ENCODE peak calls at places on chromosomes 1 and 21, in five cellular contexts. C is CD4-positive, CD25-positive, alpha-beta regulatory T cell; H is suprapubic skin; T is left ventricle myocardium inferior; P is pancreas. F is an unnamed sample.

GRCh38 chr1:244365821-244366220 is 85.9 kb downstream of the ADSS2 start:
- DNase-seq in C (no peak), H (no peak), T (no peak), P (no peak), F (no peak)

GRCh38 chr1:66439028-66439427 is 94.9 kb upstream of the SGIP1 start:
- DNase-seq in C (peak; percentile 46), H (no peak), T (no peak), P (no peak), F (no peak)

GRCh38 chr1:227789042-227789880 is 26.2 kb upstream of the PRSS38 start:
- DNase-seq in C (no peak), H (peak; percentile 67), T (no peak), P (no peak), F (peak; percentile 67)

GRCh38 chr1:22625262-22625925 is 11.0 kb upstream of the C1QA start:
- DNase-seq in C (no peak), H (no peak), T (no peak), P (no peak), F (no peak)

GRCh38 chr1:116472431-116472961 is 98.3 kb downstream of the CD58 start:
- DNase-seq in C (no peak), H (no peak), T (no peak), P (no peak), F (no peak)

GRCh38 chr1:189149547-189150375 is 1327.9 kb downstream of the BRINP3 start:
- DNase-seq in C (no peak), H (no peak), T (no peak), P (peak; percentile 21), F (peak; percentile 70)

GRCh38 chr1:227654858-227655752 is 80.0 kb downstream of the JMJD4 start:
- DNase-seq in C (no peak), H (no peak), T (no peak), P (no peak), F (no peak)

GRCh38 chr1:201264554-201264953 is 18.8 kb upstream of the PKP1 start:
- DNase-seq in C (no peak), H (no peak), T (no peak), P (no peak), F (no peak)

GRCh38 chr1:182766050-182766449 is 23.5 kb upstream of the NPL start:
- DNase-seq in C (no peak), H (no peak), T (no peak), P (no peak), F (no peak)

GRCh38 chr1:65471213-65471833 is 50.9 kb downstream of the LEPR start:
- DNase-seq in C (no peak), H (no peak), T (no peak), P (no peak), F (no peak)

GRCh38 chr21:41933259-41934079 is 20.3 kb downstream of the C2CD2 start:
- DNase-seq in C (no peak), H (peak; percentile 54), T (no peak), P (no peak), F (no peak)

GRCh38 chr1:36352910-36353878 is 29.7 kb upstream of the EVA1B start:
- DNase-seq in C (no peak), H (no peak), T (no peak), P (no peak), F (no peak)

GRCh38 chr1:217660353-217661062 is 29.4 kb downstream of the SPATA17 start:
- DNase-seq in C (peak; percentile 7), H (no peak), T (no peak), P (no peak), F (no peak)

GRCh38 chr1:206714331-206715058 is 29.8 kb downstream of the MAPKAPK2 start:
- DNase-seq in C (no peak), H (no peak), T (no peak), P (peak; percentile 74), F (no peak)

GRCh38 chr1:177355575-177355974 is 184.8 kb downstream of the BRINP2 start:
- DNase-seq in C (no peak), H (no peak), T (no peak), P (no peak), F (no peak)

GRCh38 chr1:42177551-42177981 is 13.0 kb upstream of the GUCA2A start:
- DNase-seq in C (no peak), H (no peak), T (no peak), P (no peak), F (peak; percentile 75)

GRCh38 chr1:66598670-66599069 is 64.7 kb downstream of the SGIP1 start:
- DNase-seq in C (no peak), H (no peak), T (no peak), P (no peak), F (no peak)

GRCh38 chr1:17289756-17290155 is 18.2 kb upstream of the PADI4 start:
- DNase-seq in C (no peak), H (no peak), T (no peak), P (no peak), F (no peak)

GRCh38 chr1:172647110-172647564 is 11.8 kb upstream of the FASLG start:
- DNase-seq in C (peak; percentile 32), H (no peak), T (no peak), P (no peak), F (no peak)

GRCh38 chr1:2921970-2922686 is 99.1 kb upstream of the ACTRT2 start:
- DNase-seq in C (peak; percentile 3), H (no peak), T (no peak), P (no peak), F (no peak)

GRCh38 chr1:155093938-155094621 is 15.4 kb downstream of the EFNA3 start:
- DNase-seq in C (peak; percentile 61), H (no peak), T (no peak), P (no peak), F (peak; percentile 42)

GRCh38 chr1:66265796-66266195 is 268.2 kb upstream of the SGIP1 start:
- DNase-seq in C (no peak), H (no peak), T (no peak), P (no peak), F (no peak)

GRCh38 chr1:35334485-35334884 is 66.0 kb downstream of the ZMYM4 start:
- DNase-seq in C (no peak), H (no peak), T (no peak), P (no peak), F (no peak)

GRCh38 chr1:91633438-91633837 is 132.8 kb downstream of the CDC7 start:
- DNase-seq in C (no peak), H (no peak), T (no peak), P (no peak), F (no peak)

GRCh38 chr1:17858027-17858426 is 102.9 kb downstream of the ACTL8 start:
- DNase-seq in C (no peak), H (no peak), T (no peak), P (no peak), F (no peak)

GRCh38 chr1:43282220-43283195 is 2.9 kb downstream of the C1orf210 start:
- DNase-seq in C (no peak), H (peak; percentile 44), T (no peak), P (no peak), F (no peak)

GRCh38 chr1:178898401-178898800 is 27.5 kb upstream of the ANGPTL1 start:
- DNase-seq in C (peak; percentile 1), H (no peak), T (no peak), P (no peak), F (no peak)

GRCh38 chr1:215357901-215358300 is 209.2 kb upstream of the KCTD3 start:
- DNase-seq in C (no peak), H (no peak), T (no peak), P (no peak), F (no peak)

GRCh38 chr1:181112071-181112929 is 23.8 kb downstream of the IER5 start:
- DNase-seq in C (no peak), H (peak; percentile 89), T (peak; percentile 67), P (peak; percentile 81), F (no peak)

GRCh38 chr1:180953791-180954721 is 41.4 kb downstream of the KIAA1614 start:
- DNase-seq in C (peak; percentile 84), H (peak; percentile 83), T (peak; percentile 65), P (peak; percentile 77), F (peak; percentile 93)

GRCh38 chr1:65177457-65177856 is 29.5 kb downstream of the AK4 start:
- DNase-seq in C (no peak), H (no peak), T (no peak), P (no peak), F (no peak)

GRCh38 chr1:181712636-181713238 is 229.4 kb downstream of the CACNA1E start:
- DNase-seq in C (no peak), H (no peak), T (no peak), P (no peak), F (no peak)

GRCh38 chr1:234758851-234759250 is 148.9 kb upstream of the IRF2BP2 start:
- DNase-seq in C (peak; percentile 73), H (no peak), T (no peak), P (no peak), F (no peak)

GRCh38 chr1:229003233-229004031 is 267.5 kb upstream of the RAB4A start:
- DNase-seq in C (no peak), H (no peak), T (no peak), P (no peak), F (no peak)

GRCh38 chr1:9422321-9422720 is 116.9 kb upstream of the SLC25A33 start:
- DNase-seq in C (no peak), H (no peak), T (no peak), P (no peak), F (no peak)
- H3K4me3 ChIP-seq in C (no peak overlapping the region), H (no peak overlapping the region), T (no peak overlapping the region), P (no peak overlapping the region), F (no peak overlapping the region)

GRCh38 chr1:11771481-11772043 is 9.6 kb downstream of the C1orf167 start:
- DNase-seq in C (no peak), H (no peak), T (no peak), P (no peak), F (peak; percentile 51)
- H3K4me1 ChIP-seq in C (no peaks in the 10 kb centered on the region), H (no peaks in the 10 kb centered on the region), T (peaks cover 9% of the 10 kb centered on the region), P (no peaks in the 10 kb centered on the region), F (no peaks in the 10 kb centered on the region)

GRCh38 chr1:248752981-248753525 is 2.5 kb downstream of the LYPD8 start:
- DNase-seq in C (no peak), H (no peak), T (no peak), P (no peak), F (no peak)
- H3K9me3 ChIP-seq in C (no peaks in the 10 kb centered on the region), H (no peaks in the 10 kb centered on the region), T (no peaks in the 10 kb centered on the region), P (no peaks in the 10 kb centered on the region), F (no peaks in the 10 kb centered on the region)

DNA sequence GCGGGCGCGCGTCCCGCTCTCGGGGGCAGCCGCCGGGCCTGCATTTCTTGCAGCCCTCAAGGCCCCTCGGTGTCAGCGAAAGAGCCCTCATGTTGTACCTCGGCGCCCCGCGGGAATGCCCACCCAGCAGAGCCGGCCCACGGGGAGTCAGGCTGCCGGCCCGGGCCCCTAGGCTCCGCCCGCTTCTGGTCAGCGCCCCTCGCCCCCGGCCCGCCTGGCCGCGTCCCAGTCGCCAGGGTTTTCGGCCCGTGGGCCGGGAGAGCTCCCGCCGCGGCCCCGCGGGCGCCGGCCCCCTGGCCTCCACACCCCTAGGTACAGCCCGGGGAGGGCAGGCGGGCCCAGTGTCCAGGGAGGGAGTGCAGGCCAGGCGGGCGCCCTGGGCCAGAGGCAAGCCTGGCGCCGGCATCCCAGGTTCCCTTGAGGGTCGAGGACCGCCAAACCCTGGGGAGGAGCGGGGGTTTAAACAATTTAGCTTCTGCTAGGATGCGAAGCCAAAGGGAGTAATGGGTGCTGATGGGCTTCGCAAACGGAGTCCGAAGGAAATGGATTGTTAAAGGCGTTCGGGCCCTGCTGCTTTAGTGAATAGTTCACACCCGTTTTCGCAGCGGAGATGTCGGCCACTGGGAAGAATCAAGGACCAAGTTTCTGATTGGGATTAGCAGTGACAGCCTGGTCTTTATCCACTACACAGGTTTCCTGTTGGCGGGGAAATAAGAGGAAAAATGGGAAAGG is 486 bp upstream of the KCNA3 start:
- DNase-seq in C (peak; percentile 4), H (no peak), T (no peak), P (no peak), F (no peak)
- H3K4me3 ChIP-seq in C (peak overlapping the region; percentile 58), H (peak overlapping the region; percentile 59), T (peak overlapping the region; percentile 73), P (peak overlapping the region; percentile 35), F (peak overlapping the region; percentile 40)